ENCODE peak calls at places on chromosome 19, in six cellular contexts. F is OCI-LY7, J is Caco-2, N is astrocyte, B is body of pancreas, K is heart left ventricle. W is an unnamed sample.

GRCh38 chr19:28831464-28831863 is 381.5 kb downstream of the UQCRFS1 start:
- DNase-seq in F (no peak), J (no peak), N (no peak), B (no peak), K (no peak), W (no peak)

GRCh38 chr19:45800009-45800553 is 7.4 kb upstream of the DMWD start:
- DNase-seq in F (no peak), J (no peak), N (peak; percentile 50), B (no peak), K (no peak), W (no peak)

GRCh38 chr19:45172173-45172572 is 5.9 kb downstream of the TRAPPC6A start:
- DNase-seq in F (peak; percentile 29), J (no peak), N (no peak), B (no peak), K (no peak), W (no peak)

GRCh38 chr19:19538077-19538764 is at the start of gene CILP2:
- DNase-seq in F (peak; percentile 45), J (peak; percentile 75), N (no peak), B (peak; percentile 35), K (no peak), W (no peak)

GRCh38 chr19:1264801-1265610 is 4.1 kb upstream of the CIRBP start:
- DNase-seq in F (peak; percentile 91), J (peak; percentile 91), N (peak; percentile 76), B (peak; percentile 84), K (peak; percentile 75), W (peak; percentile 88)

GRCh38 chr19:7971553-7972520 is 28.4 kb upstream of the TIMM44 start:
- DNase-seq in F (no peak), J (no peak), N (no peak), B (no peak), K (no peak), W (no peak)

GRCh38 chr19:8145969-8146368 is 3.4 kb downstream of the FBN3 start:
- DNase-seq in F (peak; percentile 27), J (peak; percentile 19), N (no peak), B (peak; percentile 45), K (no peak), W (no peak)

GRCh38 chr19:33477781-33478180 is 43.8 kb downstream of the PEPD start:
- DNase-seq in F (no peak), J (no peak), N (peak; percentile 71), B (no peak), K (no peak), W (no peak)

GRCh38 chr19:55676384-55676783 is 1.4 kb downstream of the EPN1 start:
- DNase-seq in F (peak; percentile 34), J (no peak), N (no peak), B (peak; percentile 87), K (no peak), W (no peak)

GRCh38 chr19:45117167-45117594 is 24.2 kb downstream of the PPP1R37 start:
- DNase-seq in F (peak; percentile 50), J (no peak), N (peak; percentile 37), B (no peak), K (no peak), W (peak; percentile 46)

GRCh38 chr19:16544468-16545231 is 2.4 kb upstream of the CHERP start:
- DNase-seq in F (peak; percentile 49), J (no peak), N (no peak), B (no peak), K (no peak), W (no peak)

GRCh38 chr19:35715981-35716734 is 1.6 kb upstream of the KMT2B start:
- DNase-seq in F (no peak), J (no peak), N (peak; percentile 30), B (peak; percentile 73), K (peak; percentile 76), W (peak; percentile 45)

GRCh38 chr19:55206664-55207500 is 2.4 kb downstream of the PTPRH start:
- DNase-seq in F (no peak), J (peak; percentile 88), N (peak; percentile 76), B (peak; percentile 94), K (peak; percentile 79), W (peak; percentile 96)

GRCh38 chr19:45380107-45380506 is 9.7 kb upstream of the ERCC2 start:
- DNase-seq in F (no peak), J (no peak), N (no peak), B (no peak), K (no peak), W (no peak)

GRCh38 chr19:3423183-3423829 is 56.9 kb downstream of the NFIC start:
- DNase-seq in F (no peak), J (no peak), N (no peak), B (no peak), K (peak; percentile 51), W (peak; percentile 26)

GRCh38 chr19:57123882-57124281 is 4.1 kb downstream of the USP29 start:
- DNase-seq in F (no peak), J (no peak), N (no peak), B (no peak), K (no peak), W (no peak)

GRCh38 chr19:13526552-13526951 is 20.3 kb upstream of the CACNA1A start:
- DNase-seq in F (peak; percentile 9), J (peak; percentile 3), N (no peak), B (no peak), K (no peak), W (no peak)

GRCh38 chr19:1650627-1651009 is 1.8 kb downstream of the TCF3 start:
- DNase-seq in F (peak; percentile 71), J (no peak), N (no peak), B (no peak), K (no peak), W (peak; percentile 24)

GRCh38 chr19:13277104-13277809 is 127.0 kb downstream of the IER2 start:
- DNase-seq in F (peak; percentile 84), J (peak; percentile 77), N (peak; percentile 48), B (peak; percentile 56), K (peak; percentile 46), W (peak; percentile 79)

GRCh38 chr19:45099465-45100201 is 6.7 kb downstream of the PPP1R37 start:
- DNase-seq in F (no peak), J (no peak), N (no peak), B (peak; percentile 42), K (no peak), W (peak; percentile 67)

GRCh38 chr19:18233224-18233825 is 7.1 kb upstream of the PDE4C start:
- DNase-seq in F (peak; percentile 37), J (peak; percentile 77), N (peak; percentile 19), B (peak; percentile 49), K (peak; percentile 43), W (peak; percentile 57)

GRCh38 chr19:4328243-4328990 is 10.2 kb downstream of the STAP2 start:
- DNase-seq in F (peak; percentile 22), J (peak; percentile 82), N (peak; percentile 51), B (peak; percentile 98), K (peak; percentile 90), W (peak; percentile 96)

GRCh38 chr19:2413159-2413558 is 14.2 kb downstream of the TIMM13 start:
- DNase-seq in F (no peak), J (no peak), N (no peak), B (no peak), K (no peak), W (no peak)

GRCh38 chr19:27792576-27793127 is 1420.3 kb downstream of the UQCRFS1 start:
- DNase-seq in F (no peak), J (no peak), N (no peak), B (no peak), K (no peak), W (no peak)

GRCh38 chr19:279656-280055 is 11.5 kb downstream of the PLPP2 start:
- DNase-seq in F (no peak), J (no peak), N (no peak), B (no peak), K (no peak), W (no peak)

GRCh38 chr19:1131718-1132552 is 28.1 kb downstream of the GPX4 start:
- DNase-seq in F (peak; percentile 89), J (peak; percentile 45), N (peak; percentile 87), B (peak; percentile 65), K (peak; percentile 91), W (peak; percentile 94)

GRCh38 chr19:12800873-12801465 is 631 bp downstream of the PRDX2 start:
- DNase-seq in F (peak; percentile 54), J (peak; percentile 25), N (no peak), B (peak; percentile 58), K (no peak), W (no peak)

GRCh38 chr19:4294389-4294788 is 7.8 kb downstream of the TMIGD2 start:
- DNase-seq in F (no peak), J (no peak), N (no peak), B (no peak), K (no peak), W (no peak)

DNA sequence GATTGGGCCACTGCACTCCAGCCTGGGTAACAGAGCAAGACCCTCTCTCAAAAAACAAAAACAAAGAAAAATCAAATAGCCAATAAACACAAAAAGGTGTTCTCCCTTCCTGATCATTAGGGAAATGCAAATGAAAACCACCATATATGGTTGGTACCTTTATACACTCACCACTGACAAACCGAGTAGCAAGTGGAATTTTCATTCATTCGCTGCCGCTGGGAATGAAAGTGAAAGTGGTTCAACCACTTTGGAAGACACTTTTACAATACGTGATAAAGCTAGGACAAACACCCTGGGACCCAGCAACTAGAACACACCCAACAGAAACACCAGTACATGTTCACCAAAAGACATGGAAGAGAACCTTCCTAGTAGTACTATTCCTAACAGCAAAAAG is 21.0 kb downstream of the GRIK5 start:
- DNase-seq in F (no peak), J (peak; percentile 27), N (no peak), B (no peak), K (no peak), W (peak; percentile 25)
- H3K4me3 ChIP-seq in F (no peak overlapping the region), J (no peak overlapping the region), N (no peak overlapping the region), B (no peak overlapping the region), K (no peak overlapping the region), W (peak overlapping the region; percentile 17)

GRCh38 chr19:5624741-5625140 is 1.9 kb downstream of the SAFB start:
- DNase-seq in F (peak; percentile 14), J (no peak), N (no peak), B (no peak), K (no peak), W (no peak)
- TF ChIP-seq CTCF in F (no peak), J (no peak), N (no peak), B (no peak), K (no peak), W (no peak)

GRCh38 chr19:39187552-39187943 is 9.2 kb upstream of the NCCRP1 start:
- DNase-seq in F (no peak), J (no peak), N (no peak), B (no peak), K (no peak), W (no peak)
- H3K4me3 ChIP-seq in F (no peak overlapping the region), J (no peak overlapping the region), N (no peak overlapping the region), B (no peak overlapping the region), K (no peak overlapping the region), W (no peak overlapping the region)

DNA sequence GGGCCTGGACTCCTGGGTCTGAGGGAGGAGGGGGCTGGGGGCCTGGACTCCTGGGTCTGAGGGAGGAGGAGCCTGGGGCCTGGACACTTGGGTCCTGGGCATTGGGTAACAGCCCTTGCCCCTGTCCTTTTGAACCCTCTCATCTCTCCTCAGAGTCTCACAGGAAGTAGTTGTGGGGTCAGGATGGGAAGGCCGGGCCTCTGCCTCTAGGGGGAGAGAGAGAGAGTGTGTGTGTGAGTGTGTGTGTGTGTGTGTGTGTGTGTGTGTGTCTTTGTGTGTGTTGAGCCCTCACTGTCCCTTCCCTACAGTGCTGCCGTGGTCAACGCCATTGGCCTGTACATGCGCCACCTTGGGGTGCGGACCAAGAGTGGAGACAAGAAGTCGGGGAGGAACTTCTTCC is 10.9 kb downstream of the ARHGEF1 start:
- DNase-seq in F (peak; percentile 60), J (peak; percentile 45), N (no peak), B (no peak), K (no peak), W (no peak)
- TF ChIP-seq CTCF in F (peak; percentile 51), J (no peak), N (no peak), B (no peak), K (no peak), W (peak; percentile 11)

W was measured in fibroblast of villous mesenchyme.